ENCODE peak calls at places on chromosomes 5 and 9, in six cellular contexts. S, J, W, E, N and R are unnamed samples.

GRCh38 chr9:112884721-112885120 is 6.0 kb downstream of the SLC46A2 start:
- DNase-seq in S (no peak), J (no peak), W (peak), E (no peak), N (no peak), R (no peak)

GRCh38 chr5:26791021-26791420 is 247.4 kb downstream of the CDH9 start:
- DNase-seq in S (no peak), J (no peak), W (no peak), E (no peak), N (no peak), R (no peak)

GRCh38 chr5:91382530-91383026 is 539 bp downstream of the ARRDC3 start:
- DNase-seq in S (peak), J (no peak), W (no peak), E (no peak), N (no peak), R (no peak)

GRCh38 chr9:89446440-89447310 is 51.2 kb downstream of the SEMA4D start:
- DNase-seq in S (no peak), J (no peak), W (no peak), E (no peak), N (peak), R (no peak)

GRCh38 chr5:2505217-2505616 is 246.3 kb downstream of the IRX2 start:
- DNase-seq in S (no peak), J (no peak), W (no peak), E (no peak), N (no peak), R (no peak)

GRCh38 chr9:30075451-30076199 is 2308.8 kb upstream of the ACO1 start:
- DNase-seq in S (no peak), J (no peak), W (no peak), E (no peak), N (no peak), R (no peak)

GRCh38 chr5:143405063-143405746 is 1.7 kb upstream of the NR3C1 start:
- DNase-seq in S (peak), J (peak), W (peak), E (peak), N (peak), R (peak)

GRCh38 chr5:108212775-108213346 is 169.0 kb downstream of the FBXL17 start:
- DNase-seq in S (no peak), J (no peak), W (no peak), E (no peak), N (no peak), R (no peak)

GRCh38 chr5:169024426-169024825 is 276.5 kb downstream of the SLIT3 start:
- DNase-seq in S (no peak), J (no peak), W (no peak), E (no peak), N (no peak), R (peak)

GRCh38 chr9:7489018-7489417 is 310.6 kb downstream of the DMAC1 start:
- DNase-seq in S (no peak), J (no peak), W (no peak), E (peak), N (peak), R (no peak)

GRCh38 chr5:39025456-39025855 is 48.7 kb downstream of the RICTOR start:
- DNase-seq in S (no peak), J (no peak), W (no peak), E (no peak), N (no peak), R (no peak)

GRCh38 chr5:178667109-178667508 is 40.3 kb upstream of the CLK4 start:
- DNase-seq in S (no peak), J (no peak), W (no peak), E (no peak), N (no peak), R (no peak)

GRCh38 chr9:123643518-123643917 is 286.4 kb downstream of the DENND1A start:
- DNase-seq in S (no peak), J (no peak), W (no peak), E (no peak), N (no peak), R (no peak)

GRCh38 chr5:79014631-79015030 is 29.5 kb upstream of the ARSB start:
- DNase-seq in S (no peak), J (no peak), W (no peak), E (no peak), N (no peak), R (no peak)

GRCh38 chr5:79011219-79011836 is 26.2 kb upstream of the ARSB start:
- DNase-seq in S (no peak), J (no peak), W (no peak), E (no peak), N (no peak), R (no peak)

GRCh38 chr5:79005939-79006338 is 20.8 kb upstream of the ARSB start:
- DNase-seq in S (no peak), J (no peak), W (no peak), E (no peak), N (no peak), R (no peak)

GRCh38 chr5:79008362-79008761 is 23.3 kb upstream of the ARSB start:
- DNase-seq in S (no peak), J (no peak), W (no peak), E (no peak), N (no peak), R (no peak)

GRCh38 chr5:79011869-79012268 is 26.8 kb upstream of the ARSB start:
- DNase-seq in S (no peak), J (no peak), W (no peak), E (no peak), N (no peak), R (no peak)
- TF ChIP-seq CTCF in S (no peak), J (no peak), W (no peak), E (no peak), N (no peak), R (no peak)

DNA sequence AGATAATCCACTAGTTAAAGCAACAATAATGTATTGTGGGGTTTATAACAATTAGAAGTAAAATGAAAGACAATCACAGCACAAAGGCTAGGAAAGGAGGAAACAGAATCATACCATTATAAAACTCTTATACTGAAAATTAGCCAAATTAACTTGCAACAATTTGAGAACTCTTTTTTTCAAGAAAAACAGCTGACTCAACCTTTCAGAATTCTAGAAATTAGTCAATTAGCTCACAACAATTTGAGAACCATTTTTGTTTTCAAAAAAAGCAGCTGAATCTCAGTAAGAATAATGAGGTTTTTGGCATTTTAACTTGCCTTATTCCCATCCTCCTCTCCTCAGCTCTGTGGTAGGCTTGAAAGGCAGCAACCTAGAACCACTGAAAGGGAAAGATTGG is 269.9 kb downstream of the NPR3 start:
- DNase-seq in S (no peak), J (no peak), W (no peak), E (no peak), N (no peak), R (no peak)
- TF ChIP-seq CTCF in S (no peak), J (no peak), W (no peak), E (no peak), N (no peak), R (no peak)

GRCh38 chr9:104177676-104178075 is 83.6 kb downstream of the SMC2 start:
- DNase-seq in S (no peak), J (no peak), W (no peak), E (no peak), N (no peak), R (no peak)

GRCh38 chr9:104173020-104173419 is 78.9 kb downstream of the SMC2 start:
- DNase-seq in S (no peak), J (no peak), W (no peak), E (no peak), N (no peak), R (no peak)

GRCh38 chr9:104177003-104177611 is 83.0 kb downstream of the SMC2 start:
- DNase-seq in S (no peak), J (no peak), W (no peak), E (no peak), N (no peak), R (no peak)
- TF ChIP-seq CTCF in S (no peak), J (peak), W (no peak), E (no peak), N (peak), R (peak)

GRCh38 chr9:224540-225520 is 10.2 kb downstream of the DOCK8 start:
- DNase-seq in S (no peak), J (no peak), W (no peak), E (no peak), N (no peak), R (no peak)

GRCh38 chr9:221989-222776 is 7.5 kb downstream of the DOCK8 start:
- DNase-seq in S (no peak), J (no peak), W (no peak), E (no peak), N (no peak), R (no peak)

GRCh38 chr9:228929-229695 is 14.4 kb downstream of the DOCK8 start:
- DNase-seq in S (no peak), J (no peak), W (no peak), E (no peak), N (no peak), R (no peak)

GRCh38 chr9:223167-223566 is 8.5 kb downstream of the DOCK8 start:
- DNase-seq in S (no peak), J (no peak), W (no peak), E (no peak), N (no peak), R (no peak)

GRCh38 chr9:227882-228281 is 13.2 kb downstream of the DOCK8 start:
- DNase-seq in S (no peak), J (no peak), W (no peak), E (no peak), N (no peak), R (no peak)
- TF ChIP-seq CTCF in S (no peak), J (no peak), W (no peak), E (no peak), N (no peak), R (no peak)

GRCh38 chr9:136131629-136132499 is 13.2 kb upstream of the TMEM250 start:
- DNase-seq in S (no peak), J (no peak), W (no peak), E (no peak), N (no peak), R (no peak)

GRCh38 chr9:136133959-136134484 is 15.3 kb upstream of the TMEM250 start:
- DNase-seq in S (no peak), J (no peak), W (no peak), E (no peak), N (peak), R (no peak)

GRCh38 chr9:136132500-136133050 is 13.9 kb upstream of the TMEM250 start:
- DNase-seq in S (no peak), J (no peak), W (no peak), E (no peak), N (peak), R (no peak)

GRCh38 chr9:136135326-136136126 is 16.9 kb upstream of the TMEM250 start:
- DNase-seq in S (no peak), J (no peak), W (no peak), E (no peak), N (no peak), R (no peak)

GRCh38 chr9:136133191-136133958 is 14.7 kb upstream of the TMEM250 start:
- DNase-seq in S (no peak), J (peak), W (no peak), E (no peak), N (peak), R (no peak)
- TF ChIP-seq CTCF in S (no peak), J (peak), W (no peak), E (peak), N (peak), R (peak)

DNA sequence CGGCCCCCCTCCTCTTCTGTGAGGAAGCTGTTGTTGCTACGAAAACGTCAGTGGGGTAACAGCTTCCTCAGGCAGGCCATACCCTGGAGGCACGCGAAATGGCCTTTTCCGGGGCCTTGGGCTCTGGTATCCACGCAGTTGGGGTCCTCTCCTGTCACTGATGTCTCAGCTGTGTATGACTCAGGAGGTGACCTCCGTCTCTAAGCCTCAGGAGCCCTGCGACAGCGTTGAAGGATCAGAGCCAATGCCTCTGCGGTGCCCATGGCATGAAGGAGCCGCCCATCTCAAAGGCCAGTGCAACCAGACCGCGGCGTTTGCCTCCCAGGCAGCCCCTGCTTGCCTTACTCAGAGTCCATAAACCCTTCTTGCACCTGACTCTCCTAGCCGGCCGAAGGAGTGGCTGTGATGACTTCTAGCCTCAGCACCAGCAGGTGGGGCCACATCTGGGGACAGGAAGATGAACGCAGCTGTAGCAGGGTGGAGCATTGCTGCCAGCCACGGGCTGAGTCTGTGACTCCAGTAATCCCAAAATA is 1.0 kb upstream of the MXD3 start:
- DNase-seq in S (no peak), J (no peak), W (no peak), E (no peak), N (no peak), R (no peak)
- TF ChIP-seq CTCF in S (no peak), J (no peak), W (no peak), E (no peak), N (no peak), R (no peak)

GRCh38 chr9:87696641-87697040 is 29.3 kb upstream of the CTSL start:
- DNase-seq in S (no peak), J (no peak), W (no peak), E (no peak), N (no peak), R (no peak)
- TF ChIP-seq CTCF in S (no peak), J (no peak), W (no peak), E (no peak), N (no peak), R (no peak)

GRCh38 chr9:129483467-129484324 is 137.2 kb downstream of the C9orf50 start:
- DNase-seq in S (no peak), J (no peak), W (peak), E (peak), N (peak), R (peak)
- TF ChIP-seq CTCF in S (no peak), J (no peak), W (no peak), E (no peak), N (no peak), R (no peak)

GRCh38 chr5:135741040-135741439 is 93.4 kb upstream of the SLC25A48 start:
- DNase-seq in S (no peak), J (no peak), W (no peak), E (no peak), N (no peak), R (no peak)
- TF ChIP-seq CTCF in S (no peak), J (no peak), W (no peak), E (no peak), N (no peak), R (no peak)

GRCh38 chr9:38089387-38090165 is 20.5 kb upstream of the SHB start:
- DNase-seq in S (no peak), J (no peak), W (no peak), E (no peak), N (no peak), R (peak)
- TF ChIP-seq CTCF in S (no peak), J (no peak), W (no peak), E (no peak), N (no peak), R (no peak)